ENCODE peak calls at places on chromosomes 5 and 9, in seven cellular contexts. M is NCI-H2081; W is stimulated activated CD4-positive, alpha-beta T cell treated with anti-CD3 and anti-CD28 coated beads, Interleukin-12 subunit alpha, Interleukin-12 subunit beta, amount 100 ng/mL, for 4 hours; A is HFFc6; R is left ventricle myocardium inferior; I is mucosa of gallbladder; D is neural progenitor cell. Z is an unnamed sample.

GRCh38 chr9:33782395-33783152 is 12.8 kb upstream of the PRSS3 start:
- DNase-seq in M (no peak), W (no peak), A (no peak), R (no peak), I (no peak), D (no peak), Z (no peak)

GRCh38 chr5:31404325-31404724 is 127.6 kb downstream of the DROSHA start:
- DNase-seq in M (no peak), W (no peak), A (no peak), R (no peak), I (no peak), D (no peak), Z (no peak)

GRCh38 chr5:97088774-97089148 is 53.6 kb downstream of the LIX1 start:
- DNase-seq in M (no peak), W (no peak), A (no peak), R (no peak), I (no peak), D (no peak), Z (no peak)

GRCh38 chr9:124492818-124493217 is 14.4 kb downstream of the NR5A1 start:
- DNase-seq in M (no peak), W (no peak), A (no peak), R (no peak), I (no peak), D (no peak), Z (no peak)

GRCh38 chr9:123375725-123376132 is 19.7 kb downstream of the CRB2 start:
- DNase-seq in M (no peak), W (no peak), A (no peak), R (no peak), I (no peak), D (no peak), Z (no peak)

GRCh38 chr9:98442541-98442940 is 187.1 kb upstream of the TBC1D2 start:
- DNase-seq in M (no peak), W (no peak), A (no peak), R (no peak), I (no peak), D (no peak), Z (no peak)

GRCh38 chr9:98256632-98257218 is 1.3 kb upstream of the TBC1D2 start:
- DNase-seq in M (peak), W (peak), A (no peak), R (no peak), I (no peak), D (peak), Z (no peak)

GRCh38 chr9:96317335-96317980 is 15.5 kb upstream of the HSD17B3 start:
- DNase-seq in M (peak), W (peak), A (peak), R (peak), I (peak), D (peak), Z (peak)

GRCh38 chr9:133539434-133539833 is 4.9 kb downstream of the ADAMTSL2 start:
- DNase-seq in M (no peak), W (no peak), A (no peak), R (peak), I (no peak), D (peak), Z (no peak)

GRCh38 chr5:4938941-4939546 is 201.1 kb upstream of the ADAMTS16 start:
- DNase-seq in M (no peak), W (no peak), A (no peak), R (no peak), I (no peak), D (no peak), Z (no peak)

GRCh38 chr5:53480474-53481353 is at the start of gene FST:
- DNase-seq in M (no peak), W (no peak), A (no peak), R (peak), I (no peak), D (peak), Z (no peak)

GRCh38 chr9:129681924-129682323 is 16.5 kb downstream of the PRRX2 start:
- DNase-seq in M (no peak), W (no peak), A (no peak), R (no peak), I (no peak), D (no peak), Z (no peak)

GRCh38 chr9:120398286-120398685 is 181.7 kb downstream of the CDK5RAP2 start:
- DNase-seq in M (no peak), W (no peak), A (no peak), R (no peak), I (no peak), D (no peak), Z (no peak)